ENCODE peak calls at places on chromosomes 1 and 21, in ten cellular contexts. R, P, B, G, L, O, Y, I, A and J are unnamed samples.

GRCh38 chr1:169595764-169596711 is 9.8 kb upstream of the F5 start:
- ATAC-seq in R (no peak), O (peak; percentile 92), I (peak; percentile 44), P (no peak), B (no peak), A (no peak), L (peak; percentile 54), G (no peak), Y (no peak), J (no peak)

GRCh38 chr1:43779266-43779665 is 71.9 kb downstream of the ST3GAL3 start:
- ATAC-seq in P (no peak), A (no peak), B (no peak), Y (no peak), L (no peak), I (no peak), R (no peak), G (no peak), O (no peak), J (no peak)

GRCh38 chr21:44872568-44873355 is 728 bp downstream of the PTTG1IP start:
- ATAC-seq in P (no peak), R (no peak), O (peak; percentile 1), A (no peak), I (peak; percentile 0), Y (peak; percentile 2), L (no peak), G (peak; percentile 6), B (no peak), J (no peak)

GRCh38 chr1:196577386-196577785 is 30.9 kb downstream of the KCNT2 start:
- ATAC-seq in R (no peak), A (no peak), I (no peak), O (no peak), G (no peak), Y (no peak), B (no peak), L (no peak), P (no peak), J (no peak)

GRCh38 chr1:68542586-68542985 is 45.7 kb upstream of the DEPDC1 start:
- ATAC-seq in P (no peak), L (no peak), A (no peak), B (no peak), G (no peak), R (no peak), O (no peak), Y (peak; percentile 58), I (no peak), J (no peak)

GRCh38 chr1:200365897-200366426 is 43.9 kb downstream of the ZNF281 start:
- ATAC-seq in Y (peak; percentile 50), P (no peak), B (no peak), A (no peak), O (peak; percentile 73), L (no peak), G (no peak), I (no peak), R (no peak), J (no peak)

GRCh38 chr1:9302745-9303524 is 10.2 kb downstream of the SPSB1 start:
- ATAC-seq in O (no peak), Y (peak; percentile 71), I (peak; percentile 82), P (peak; percentile 59), B (peak; percentile 21), G (peak; percentile 89), L (peak; percentile 87), R (peak; percentile 52), A (peak; percentile 70), J (peak; percentile 83)

GRCh38 chr21:37489553-37489952 is 123.0 kb downstream of the DYRK1A start:
- ATAC-seq in G (no peak), I (peak; percentile 29), A (peak; percentile 71), B (peak; percentile 71), O (no peak), R (no peak), L (no peak), P (no peak), Y (no peak), J (no peak)

DNA sequence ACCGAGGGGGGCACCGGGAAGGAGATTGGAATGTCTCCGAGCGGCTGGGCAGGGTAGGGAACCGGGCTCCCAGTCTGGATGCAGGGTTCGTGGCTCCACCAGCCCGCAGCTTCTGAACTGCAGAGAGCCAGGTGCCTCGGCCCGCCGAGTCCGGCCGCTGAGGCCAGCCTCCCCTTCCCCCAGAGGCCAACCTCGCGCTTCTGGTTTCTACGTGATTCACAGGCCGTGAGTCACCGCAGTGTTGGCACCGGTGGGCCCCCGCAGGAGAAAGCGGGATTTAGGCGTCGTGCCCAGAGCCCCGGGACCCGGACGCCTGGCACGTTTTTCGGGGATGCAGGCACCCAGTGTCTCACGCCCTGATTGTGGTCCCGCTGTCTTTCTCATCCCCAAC is 458 bp downstream of the CRABP2 start:
- ATAC-seq in L (peak; percentile 6), B (no peak), G (no peak), A (peak; percentile 61), Y (peak; percentile 19), R (peak; percentile 32), O (peak; percentile 8), P (no peak), I (peak; percentile 43), J (peak; percentile 57)
- H3K4me3 ChIP-seq in L (peak overlapping the region; percentile 48), B (peak overlapping the region; percentile 5), G (peak overlapping the region; percentile 32), A (peak overlapping the region; percentile 62), Y (peak overlapping the region; percentile 62), R (no peak overlapping the region), O (peak overlapping the region; percentile 52), P (peak overlapping the region; percentile 47), I (peak overlapping the region; percentile 27), J (peak overlapping the region; percentile 54)

GRCh38 chr1:214541693-214542092 is 9.7 kb downstream of the PTPN14 start:
- ATAC-seq in O (no peak), A (no peak), Y (no peak), L (no peak), B (no peak), G (no peak), P (no peak), R (no peak), I (peak; percentile 68), J (peak; percentile 43)

GRCh38 chr1:214541206-214541605 is 10.2 kb downstream of the PTPN14 start:
- ATAC-seq in P (no peak), Y (no peak), I (peak; percentile 35), B (no peak), R (no peak), A (no peak), O (no peak), G (no peak), L (peak; percentile 21), J (peak; percentile 37)

GRCh38 chr1:214542275-214543199 is 8.9 kb downstream of the PTPN14 start:
- ATAC-seq in A (peak; percentile 90), L (peak; percentile 44), I (no peak), O (no peak), G (peak; percentile 30), P (no peak), R (peak; percentile 38), Y (no peak), B (no peak), J (no peak)

GRCh38 chr1:214538497-214538896 is 12.9 kb downstream of the PTPN14 start:
- ATAC-seq in O (no peak), I (peak; percentile 10), B (no peak), A (no peak), P (no peak), R (no peak), Y (no peak), L (no peak), G (no peak), J (no peak)

GRCh38 chr1:214540324-214540723 is 11.1 kb downstream of the PTPN14 start:
- ATAC-seq in A (no peak), R (no peak), Y (no peak), G (no peak), L (peak; percentile 51), O (no peak), I (peak; percentile 48), P (no peak), B (peak; percentile 77), J (no peak)
- H3K4me1 ChIP-seq in A (peaks cover 68% of the 10 kb centered on the region), R (peaks cover 1% of the 10 kb centered on the region), Y (no peaks in the 10 kb centered on the region), G (peaks cover 8% of the 10 kb centered on the region), L (peaks cover 37% of the 10 kb centered on the region), O (no peaks in the 10 kb centered on the region), I (peaks cover 9% of the 10 kb centered on the region), P (peaks cover 18% of the 10 kb centered on the region), B (peaks cover 6% of the 10 kb centered on the region), J (peaks cover 18% of the 10 kb centered on the region)

GRCh38 chr1:40372658-40373322 is 737 bp upstream of the SMAP2 start:
- ATAC-seq in I (no peak), O (no peak), Y (no peak), G (no peak), L (no peak), P (no peak), A (no peak), R (no peak), B (no peak), J (no peak)

GRCh38 chr1:40373323-40374283 is at the start of gene SMAP2:
- ATAC-seq in I (peak; percentile 98), G (peak; percentile 99), L (peak; percentile 99), O (peak; percentile 94), R (peak; percentile 99), A (peak; percentile 97), P (peak; percentile 99), B (peak; percentile 99), Y (peak; percentile 96), J (peak; percentile 100)

GRCh38 chr1:40377512-40377911 is 4.0 kb downstream of the SMAP2 start:
- ATAC-seq in I (no peak), P (no peak), O (no peak), A (no peak), G (no peak), R (no peak), B (no peak), L (no peak), Y (no peak), J (no peak)

DNA sequence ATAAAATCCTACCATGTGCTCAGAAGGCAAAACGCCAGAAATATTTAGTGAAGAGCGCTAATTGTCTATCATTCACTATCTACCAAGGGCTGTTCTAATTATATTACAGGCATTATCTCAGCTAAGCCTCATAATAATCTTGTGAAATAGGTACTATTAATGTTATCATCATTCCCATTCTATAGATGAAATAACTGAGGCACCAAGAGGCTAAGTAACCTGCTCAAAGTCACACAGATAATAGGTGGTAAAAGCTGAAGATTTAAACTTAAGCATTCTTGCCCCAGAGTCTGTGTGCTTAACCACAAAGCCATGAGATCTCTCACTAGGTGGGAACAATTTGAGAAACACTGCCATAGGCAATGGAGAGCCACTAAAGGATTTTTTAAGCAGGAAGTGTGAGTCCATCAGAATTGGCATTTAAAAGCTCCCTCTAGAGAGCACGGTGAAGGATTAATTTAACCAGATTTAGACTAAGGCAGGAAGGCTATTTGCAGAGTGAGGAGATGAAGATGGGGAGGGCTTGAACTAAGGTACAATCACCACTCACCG is 1.7 kb upstream of the SMAP2 start:
- ATAC-seq in A (no peak), L (no peak), R (no peak), P (no peak), B (no peak), G (no peak), O (no peak), Y (no peak), I (no peak), J (no peak)
- H3K27ac ChIP-seq in A (no peak overlapping the region), L (no peak overlapping the region), R (no peak overlapping the region), P (no peak overlapping the region), B (no peak overlapping the region), G (no peak overlapping the region), O (no peak overlapping the region), Y (no peak overlapping the region), I (no peak overlapping the region), J (no peak overlapping the region)

DNA sequence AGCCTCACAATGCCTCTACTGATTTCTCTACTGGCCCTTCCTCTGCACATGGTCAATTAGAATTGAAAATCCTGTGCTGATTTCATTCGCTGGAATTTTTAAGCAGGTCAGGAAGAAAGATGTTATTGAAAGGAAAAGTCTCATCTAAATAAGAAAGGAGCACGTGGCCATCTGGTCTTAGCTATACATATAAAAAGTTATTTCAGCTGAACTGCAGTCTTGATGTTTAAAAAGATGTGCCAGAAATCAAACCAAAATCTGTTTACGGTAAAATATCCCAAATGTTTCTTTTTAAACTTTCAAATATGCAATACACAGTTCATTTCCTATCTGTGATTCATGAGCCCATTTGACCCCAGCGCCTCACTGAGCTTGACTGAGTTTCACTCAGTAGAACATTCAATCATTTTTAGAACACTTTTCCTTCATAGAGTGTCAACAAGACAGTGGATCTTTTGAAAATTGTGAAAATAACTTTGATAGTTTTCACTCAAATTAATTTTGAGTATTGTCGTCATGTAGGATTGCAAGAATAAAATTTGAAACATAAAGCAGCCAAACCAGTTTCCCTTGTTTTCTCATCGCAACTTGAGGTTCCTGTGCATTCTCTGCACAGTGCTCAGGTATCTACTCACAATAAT is 293.6 kb downstream of the PTPRC start:
- ATAC-seq in G (no peak), P (no peak), A (no peak), B (no peak), L (no peak), R (no peak), O (no peak), I (no peak), Y (no peak), J (no peak)
- H3K4me3 ChIP-seq in G (peak overlapping the region; percentile 7), P (no peak overlapping the region), A (no peak overlapping the region), B (no peak overlapping the region), L (peak overlapping the region; percentile 66), R (no peak overlapping the region), O (no peak overlapping the region), I (no peak overlapping the region), Y (peak overlapping the region; percentile 28), J (no peak overlapping the region)